ENCODE peak calls at places on chromosomes 4 and X, in eight cellular contexts. A is upper lobe of left lung, D is HL-60, X is K562, G is suprapubic skin, W is SK-N-SH, N is endothelial cell of umbilical vein, M is Panc1. K is an unnamed sample.

GRCh38 chr4:78481180-78481579 is 70.4 kb upstream of the ANXA3 start:
- DNase-seq in A (no peak), D (no peak), X (no peak), G (no peak), W (no peak), N (no peak), M (no peak), K (no peak)

GRCh38 chrX:129781134-129782014 is 1.6 kb downstream of the SASH3 start:
- DNase-seq in A (peak; percentile 73), D (peak; percentile 54), X (no peak), G (no peak), W (no peak), N (no peak), M (no peak), K (peak; percentile 35)

GRCh38 chr4:42397635-42398447 is 553 bp downstream of the SHISA3 start:
- DNase-seq in A (no peak), D (no peak), X (no peak), G (no peak), W (peak; percentile 81), N (peak; percentile 56), M (no peak), K (no peak)

GRCh38 chrX:70476166-70476933 is 31.7 kb downstream of the DLG3 start:
- DNase-seq in A (no peak), D (no peak), X (no peak), G (no peak), W (no peak), N (no peak), M (no peak), K (no peak)

GRCh38 chr4:126455865-126456264 is 1141.1 kb downstream of the FAT4 start:
- DNase-seq in A (no peak), D (no peak), X (no peak), G (no peak), W (no peak), N (no peak), M (no peak), K (no peak)

GRCh38 chr4:150033937-150034336 is 44.3 kb upstream of the DCLK2 start:
- DNase-seq in A (no peak), D (no peak), X (no peak), G (no peak), W (no peak), N (peak; percentile 38), M (no peak), K (no peak)

GRCh38 chr4:34469518-34469917 is 1774.8 kb downstream of the ARAP2 start:
- DNase-seq in A (no peak), D (no peak), X (no peak), G (no peak), W (no peak), N (no peak), M (no peak), K (no peak)

GRCh38 chr4:137367608-137368007 is 164.7 kb downstream of the PCDH18 start:
- DNase-seq in A (no peak), D (no peak), X (no peak), G (no peak), W (no peak), N (no peak), M (no peak), K (no peak)

GRCh38 chrX:46838482-46838857 is 1.6 kb downstream of the RP2 start:
- DNase-seq in A (no peak), D (no peak), X (no peak), G (no peak), W (no peak), N (no peak), M (no peak), K (no peak)

DNA sequence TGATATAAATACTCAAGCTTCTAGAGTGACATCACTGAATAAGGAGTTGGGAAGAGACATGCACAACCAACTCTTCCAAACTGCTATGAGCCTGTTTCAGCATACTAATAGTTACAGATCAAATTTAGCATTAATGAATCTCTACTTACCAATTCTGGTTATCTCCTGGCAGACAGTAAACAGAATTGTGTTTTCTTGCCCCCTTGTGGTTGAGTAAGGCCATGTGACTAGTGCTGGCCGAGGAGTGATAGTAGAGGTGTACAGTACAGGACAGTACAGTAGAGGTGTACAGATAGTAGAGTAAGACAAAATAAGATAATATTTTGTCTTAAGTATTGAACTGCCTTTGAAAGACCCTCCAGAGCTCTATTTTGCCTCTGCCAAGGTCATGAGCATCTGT is 681.4 kb downstream of the GABRG1 start:
- DNase-seq in A (no peak), D (no peak), X (no peak), G (no peak), W (peak; percentile 21), N (no peak), M (no peak), K (no peak)
- TF ChIP-seq CTCF in A (no peak), D (no peak), X (no peak), G (no peak), W (peak; percentile 42), N (no peak), M (no peak), K (no peak)

GRCh38 chr4:128107766-128108165 is 46.7 kb downstream of the LARP1B start:
- DNase-seq in A (no peak), D (no peak), X (no peak), G (no peak), W (no peak), N (no peak), M (no peak), K (no peak)
- TF ChIP-seq POLR2AphosphoS5 in A (no peak), D (no peak), X (no peak), G (no peak), W (no peak), N (no peak), M (no peak), K (no peak)

DNA sequence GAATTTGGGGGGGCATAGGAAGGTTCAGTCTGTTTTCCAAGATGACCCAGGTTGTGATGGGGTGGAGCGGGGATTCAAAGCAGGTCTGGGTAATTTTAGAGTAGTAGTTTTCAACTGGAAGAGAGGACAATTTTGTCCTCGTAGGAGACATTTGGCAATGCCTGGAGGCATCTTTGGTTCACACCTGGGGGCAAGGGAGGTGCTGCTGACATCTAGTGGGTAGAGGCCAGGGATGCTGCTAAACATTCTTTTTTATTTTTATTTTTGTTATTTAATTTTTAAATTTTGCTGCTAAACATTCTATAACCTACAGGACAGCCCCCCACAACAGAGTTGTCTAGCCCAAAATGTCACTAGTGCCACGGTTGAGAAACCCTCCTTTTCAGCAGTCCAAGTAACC is 1.9 kb downstream of the RAB9A start:
- DNase-seq in A (no peak), D (no peak), X (no peak), G (no peak), W (no peak), N (no peak), M (no peak), K (no peak)
- TF ChIP-seq CTCF in A (no peak), D (no peak), X (no peak), G (no peak), W (no peak), N (no peak), M (peak; percentile 41), K (no peak)

GRCh38 chrX:132483523-132483922 is 5.3 kb downstream of the MBNL3 start:
- DNase-seq in A (no peak), D (no peak), X (no peak), G (no peak), W (no peak), N (no peak), M (no peak), K (no peak)
- TF ChIP-seq POLR2AphosphoS5 in A (no peak), D (no peak), X (no peak), G (no peak), W (no peak), N (no peak), M (no peak), K (no peak)